ENCODE peak calls at places on chromosomes 4 and X, in nine cellular contexts. One of them, this sample, is unnamed.

GRCh38 chr4:26320159-26320452 is 708 bp upstream of the RBPJ start:
- DNase-seq in tibial artery: no peak
- DNase-seq in lower leg skin: no peak
- DNase-seq in lower lobe of right lung: no peak
- DNase-seq in foreskin fibroblast: peak; percentile 55
- DNase-seq in epithelial cell of esophagus: no peak
- DNase-seq in upper lobe of right lung: no peak
- DNase-seq in pancreas: no peak
- DNase-seq in AG04450: no peak
- DNase-seq in this sample: no peak

GRCh38 chr4:120730777-120731320 is 191.7 kb downstream of the PRDM5 start:
- DNase-seq in tibial artery: no peak
- DNase-seq in lower leg skin: no peak
- DNase-seq in lower lobe of right lung: no peak
- DNase-seq in foreskin fibroblast: no peak
- DNase-seq in epithelial cell of esophagus: no peak
- DNase-seq in upper lobe of right lung: no peak
- DNase-seq in pancreas: no peak
- DNase-seq in AG04450: no peak
- DNase-seq in this sample: no peak

GRCh38 chr4:5953003-5953951 is 60.4 kb upstream of the CRMP1 start:
- DNase-seq in tibial artery: peak; percentile 16
- DNase-seq in lower leg skin: no peak
- DNase-seq in lower lobe of right lung: no peak
- DNase-seq in foreskin fibroblast: no peak
- DNase-seq in epithelial cell of esophagus: no peak
- DNase-seq in upper lobe of right lung: peak; percentile 23
- DNase-seq in pancreas: no peak
- DNase-seq in AG04450: no peak
- DNase-seq in this sample: no peak

GRCh38 chr4:106083065-106083464 is 187.8 kb downstream of the NPNT start:
- DNase-seq in tibial artery: no peak
- DNase-seq in lower leg skin: no peak
- DNase-seq in lower lobe of right lung: no peak
- DNase-seq in foreskin fibroblast: no peak
- DNase-seq in epithelial cell of esophagus: no peak
- DNase-seq in upper lobe of right lung: no peak
- DNase-seq in pancreas: no peak
- DNase-seq in AG04450: no peak
- DNase-seq in this sample: no peak

GRCh38 chr4:2948895-2949781 is 14.1 kb downstream of the NOP14 start:
- DNase-seq in tibial artery: no peak
- DNase-seq in lower leg skin: no peak
- DNase-seq in lower lobe of right lung: no peak
- DNase-seq in foreskin fibroblast: no peak
- DNase-seq in epithelial cell of esophagus: peak; percentile 63
- DNase-seq in upper lobe of right lung: no peak
- DNase-seq in pancreas: no peak
- DNase-seq in AG04450: no peak
- DNase-seq in this sample: no peak

GRCh38 chr4:147741190-147741788 is 9.4 kb downstream of the ARHGAP10 start:
- DNase-seq in tibial artery: no peak
- DNase-seq in lower leg skin: no peak
- DNase-seq in lower lobe of right lung: no peak
- DNase-seq in foreskin fibroblast: peak; percentile 46
- DNase-seq in epithelial cell of esophagus: peak; percentile 43
- DNase-seq in upper lobe of right lung: no peak
- DNase-seq in pancreas: no peak
- DNase-seq in AG04450: peak; percentile 43
- DNase-seq in this sample: peak; percentile 60

GRCh38 chr4:3148926-3149325 is 74.4 kb downstream of the HTT start:
- DNase-seq in tibial artery: no peak
- DNase-seq in lower leg skin: no peak
- DNase-seq in lower lobe of right lung: no peak
- DNase-seq in foreskin fibroblast: no peak
- DNase-seq in epithelial cell of esophagus: no peak
- DNase-seq in upper lobe of right lung: no peak
- DNase-seq in pancreas: no peak
- DNase-seq in AG04450: no peak
- DNase-seq in this sample: no peak

GRCh38 chr4:88058295-88058694 is 50.9 kb downstream of the PKD2 start:
- DNase-seq in tibial artery: no peak
- DNase-seq in lower leg skin: no peak
- DNase-seq in lower lobe of right lung: no peak
- DNase-seq in foreskin fibroblast: no peak
- DNase-seq in epithelial cell of esophagus: no peak
- DNase-seq in upper lobe of right lung: no peak
- DNase-seq in pancreas: no peak
- DNase-seq in AG04450: no peak
- DNase-seq in this sample: no peak

GRCh38 chr4:112938461-112939058 is 110.9 kb upstream of the ANK2 start:
- DNase-seq in tibial artery: no peak
- DNase-seq in lower leg skin: no peak
- DNase-seq in lower lobe of right lung: no peak
- DNase-seq in foreskin fibroblast: peak; percentile 75
- DNase-seq in epithelial cell of esophagus: peak; percentile 60
- DNase-seq in upper lobe of right lung: no peak
- DNase-seq in pancreas: no peak
- DNase-seq in AG04450: peak; percentile 1
- DNase-seq in this sample: peak; percentile 67

GRCh38 chr4:169615467-169616106 is 3.2 kb upstream of the NEK1 start:
- DNase-seq in tibial artery: no peak
- DNase-seq in lower leg skin: no peak
- DNase-seq in lower lobe of right lung: no peak
- DNase-seq in foreskin fibroblast: peak; percentile 32
- DNase-seq in epithelial cell of esophagus: peak; percentile 54
- DNase-seq in upper lobe of right lung: no peak
- DNase-seq in pancreas: no peak
- DNase-seq in AG04450: no peak
- DNase-seq in this sample: peak; percentile 31

GRCh38 chr4:1033840-1034551 is 22.6 kb downstream of the FGFRL1 start:
- DNase-seq in tibial artery: peak; percentile 89
- DNase-seq in lower leg skin: no peak
- DNase-seq in lower lobe of right lung: no peak
- DNase-seq in foreskin fibroblast: peak; percentile 83
- DNase-seq in epithelial cell of esophagus: no peak
- DNase-seq in upper lobe of right lung: no peak
- DNase-seq in pancreas: no peak
- DNase-seq in AG04450: no peak
- DNase-seq in this sample: peak; percentile 73

GRCh38 chr4:7342223-7342576 is 92.5 kb downstream of the PSAPL1 start:
- DNase-seq in tibial artery: no peak
- DNase-seq in lower leg skin: no peak
- DNase-seq in lower lobe of right lung: no peak
- DNase-seq in foreskin fibroblast: no peak
- DNase-seq in epithelial cell of esophagus: no peak
- DNase-seq in upper lobe of right lung: peak; percentile 47
- DNase-seq in pancreas: no peak
- DNase-seq in AG04450: no peak
- DNase-seq in this sample: no peak

GRCh38 chrX:320126-320783 is 1.7 kb upstream of the GTPBP6 start:
- DNase-seq in tibial artery: peak; percentile 72
- DNase-seq in lower leg skin: no peak
- DNase-seq in lower lobe of right lung: peak; percentile 43
- DNase-seq in foreskin fibroblast: peak; percentile 50
- DNase-seq in epithelial cell of esophagus: peak; percentile 17
- DNase-seq in upper lobe of right lung: peak; percentile 65
- DNase-seq in pancreas: no peak
- DNase-seq in AG04450: no peak
- DNase-seq in this sample: no peak

DNA sequence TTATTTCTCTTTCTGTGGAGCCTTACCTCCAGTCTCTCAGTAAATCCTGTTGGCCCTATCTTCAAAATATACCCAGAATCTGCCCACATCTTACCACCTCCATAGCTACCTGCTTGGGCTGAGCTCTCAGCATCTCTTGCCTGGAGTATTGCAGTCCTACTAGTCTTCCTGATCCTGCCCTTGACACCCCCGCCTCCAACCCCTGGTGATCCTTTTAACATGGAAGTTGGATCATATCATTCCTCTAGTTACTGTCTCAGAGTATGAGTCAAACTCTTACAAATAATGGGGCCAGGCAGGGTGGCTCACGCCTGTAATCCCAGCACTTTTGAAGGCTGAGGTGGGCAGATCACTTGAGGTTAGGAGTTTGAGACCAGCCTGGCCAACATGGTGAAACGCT is 43.1 kb upstream of the SETD7 start:
- DNase-seq in tibial artery: no peak
- DNase-seq in lower leg skin: no peak
- DNase-seq in lower lobe of right lung: no peak
- DNase-seq in foreskin fibroblast: peak; percentile 18
- DNase-seq in epithelial cell of esophagus: no peak
- DNase-seq in upper lobe of right lung: no peak
- DNase-seq in pancreas: no peak
- DNase-seq in AG04450: no peak
- DNase-seq in this sample: no peak
- TF ChIP-seq CTCF in tibial artery: no peak
- TF ChIP-seq CTCF in lower leg skin: no peak
- TF ChIP-seq CTCF in lower lobe of right lung: no peak
- TF ChIP-seq CTCF in foreskin fibroblast: no peak
- TF ChIP-seq CTCF in epithelial cell of esophagus: no peak
- TF ChIP-seq CTCF in upper lobe of right lung: no peak
- TF ChIP-seq CTCF in pancreas: no peak
- TF ChIP-seq CTCF in AG04450: no peak
- TF ChIP-seq CTCF in this sample: no peak

GRCh38 chr4:151885123-151885522 is 124.3 kb upstream of the GATB start:
- DNase-seq in tibial artery: no peak
- DNase-seq in lower leg skin: no peak
- DNase-seq in lower lobe of right lung: no peak
- DNase-seq in foreskin fibroblast: no peak
- DNase-seq in epithelial cell of esophagus: no peak
- DNase-seq in upper lobe of right lung: no peak
- DNase-seq in pancreas: no peak
- DNase-seq in AG04450: no peak
- DNase-seq in this sample: no peak

GRCh38 chr4:151887816-151888180 is 127.0 kb upstream of the GATB start:
- DNase-seq in tibial artery: no peak
- DNase-seq in lower leg skin: no peak
- DNase-seq in lower lobe of right lung: no peak
- DNase-seq in foreskin fibroblast: no peak
- DNase-seq in epithelial cell of esophagus: no peak
- DNase-seq in upper lobe of right lung: no peak
- DNase-seq in pancreas: no peak
- DNase-seq in AG04450: no peak
- DNase-seq in this sample: no peak

GRCh38 chr4:151882072-151882803 is 121.4 kb upstream of the GATB start:
- DNase-seq in tibial artery: no peak
- DNase-seq in lower leg skin: no peak
- DNase-seq in lower lobe of right lung: no peak
- DNase-seq in foreskin fibroblast: no peak
- DNase-seq in epithelial cell of esophagus: no peak
- DNase-seq in upper lobe of right lung: no peak
- DNase-seq in pancreas: no peak
- DNase-seq in AG04450: no peak
- DNase-seq in this sample: no peak

GRCh38 chr4:151888367-151888866 is 127.6 kb upstream of the GATB start:
- DNase-seq in tibial artery: no peak
- DNase-seq in lower leg skin: no peak
- DNase-seq in lower lobe of right lung: no peak
- DNase-seq in foreskin fibroblast: no peak
- DNase-seq in epithelial cell of esophagus: no peak
- DNase-seq in upper lobe of right lung: no peak
- DNase-seq in pancreas: no peak
- DNase-seq in AG04450: no peak
- DNase-seq in this sample: no peak

GRCh38 chr4:151887151-151887815 is 126.5 kb upstream of the GATB start:
- DNase-seq in tibial artery: no peak
- DNase-seq in lower leg skin: no peak
- DNase-seq in lower lobe of right lung: no peak
- DNase-seq in foreskin fibroblast: peak; percentile 74
- DNase-seq in epithelial cell of esophagus: peak; percentile 68
- DNase-seq in upper lobe of right lung: no peak
- DNase-seq in pancreas: no peak
- DNase-seq in AG04450: no peak
- DNase-seq in this sample: peak; percentile 70
- H3K4me3 ChIP-seq in tibial artery: no peak overlapping the region
- H3K4me3 ChIP-seq in lower leg skin: no peak overlapping the region
- H3K4me3 ChIP-seq in lower lobe of right lung: no peak overlapping the region
- H3K4me3 ChIP-seq in foreskin fibroblast: no peak overlapping the region
- H3K4me3 ChIP-seq in epithelial cell of esophagus: no peak overlapping the region
- H3K4me3 ChIP-seq in upper lobe of right lung: no peak overlapping the region
- H3K4me3 ChIP-seq in pancreas: no peak overlapping the region
- H3K4me3 ChIP-seq in AG04450: no peak overlapping the region
- H3K4me3 ChIP-seq in this sample: no peak overlapping the region

GRCh38 chrX:108704839-108705238 is 31.5 kb downstream of the IRS4 start:
- DNase-seq in tibial artery: no peak
- DNase-seq in lower leg skin: no peak
- DNase-seq in lower lobe of right lung: no peak
- DNase-seq in foreskin fibroblast: no peak
- DNase-seq in epithelial cell of esophagus: peak; percentile 69
- DNase-seq in upper lobe of right lung: no peak
- DNase-seq in pancreas: no peak
- DNase-seq in AG04450: no peak
- DNase-seq in this sample: no peak

GRCh38 chrX:108696690-108697089 is 39.7 kb downstream of the IRS4 start:
- DNase-seq in tibial artery: no peak
- DNase-seq in lower leg skin: no peak
- DNase-seq in lower lobe of right lung: no peak
- DNase-seq in foreskin fibroblast: peak; percentile 4
- DNase-seq in epithelial cell of esophagus: peak; percentile 9
- DNase-seq in upper lobe of right lung: no peak
- DNase-seq in pancreas: no peak
- DNase-seq in AG04450: no peak
- DNase-seq in this sample: no peak

GRCh38 chrX:108701633-108702032 is 34.7 kb downstream of the IRS4 start:
- DNase-seq in tibial artery: no peak
- DNase-seq in lower leg skin: no peak
- DNase-seq in lower lobe of right lung: no peak
- DNase-seq in foreskin fibroblast: no peak
- DNase-seq in epithelial cell of esophagus: peak; percentile 36
- DNase-seq in upper lobe of right lung: no peak
- DNase-seq in pancreas: no peak
- DNase-seq in AG04450: no peak
- DNase-seq in this sample: no peak

GRCh38 chrX:108699368-108699767 is 37.0 kb downstream of the IRS4 start:
- DNase-seq in tibial artery: no peak
- DNase-seq in lower leg skin: no peak
- DNase-seq in lower lobe of right lung: no peak
- DNase-seq in foreskin fibroblast: peak; percentile 32
- DNase-seq in epithelial cell of esophagus: peak; percentile 44
- DNase-seq in upper lobe of right lung: no peak
- DNase-seq in pancreas: no peak
- DNase-seq in AG04450: no peak
- DNase-seq in this sample: peak; percentile 36
- TF ChIP-seq CTCF in tibial artery: no peak
- TF ChIP-seq CTCF in lower leg skin: no peak
- TF ChIP-seq CTCF in lower lobe of right lung: peak; percentile 9
- TF ChIP-seq CTCF in foreskin fibroblast: no peak
- TF ChIP-seq CTCF in epithelial cell of esophagus: peak; percentile 27
- TF ChIP-seq CTCF in upper lobe of right lung: peak; percentile 19
- TF ChIP-seq CTCF in pancreas: peak; percentile 36
- TF ChIP-seq CTCF in AG04450: no peak
- TF ChIP-seq CTCF in this sample: peak; percentile 33

DNA sequence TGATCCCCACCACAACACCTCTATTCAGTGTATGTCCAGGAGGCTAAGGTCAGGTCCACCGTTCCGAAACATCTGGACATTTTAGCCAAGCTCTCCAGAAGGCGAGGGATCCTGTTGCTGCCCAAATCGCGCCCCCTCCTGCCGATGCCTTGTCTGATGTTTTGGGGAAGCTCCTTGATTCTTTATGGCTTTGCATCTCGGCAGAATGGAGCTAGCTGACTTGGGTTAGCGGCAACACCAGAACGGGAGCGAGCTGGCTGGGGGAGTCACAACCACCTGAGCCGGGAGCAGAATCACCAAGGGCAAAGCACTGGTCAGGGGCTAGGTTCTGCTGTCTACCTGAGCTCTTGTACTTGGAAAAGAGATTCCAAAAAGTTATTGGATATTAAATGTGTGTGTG is 6.5 kb upstream of the POU3F4 start:
- DNase-seq in tibial artery: no peak
- DNase-seq in lower leg skin: no peak
- DNase-seq in lower lobe of right lung: no peak
- DNase-seq in foreskin fibroblast: no peak
- DNase-seq in epithelial cell of esophagus: no peak
- DNase-seq in upper lobe of right lung: no peak
- DNase-seq in pancreas: no peak
- DNase-seq in AG04450: no peak
- DNase-seq in this sample: no peak
- H3K4me3 ChIP-seq in tibial artery: no peak overlapping the region
- H3K4me3 ChIP-seq in lower leg skin: no peak overlapping the region
- H3K4me3 ChIP-seq in lower lobe of right lung: no peak overlapping the region
- H3K4me3 ChIP-seq in foreskin fibroblast: no peak overlapping the region
- H3K4me3 ChIP-seq in epithelial cell of esophagus: no peak overlapping the region
- H3K4me3 ChIP-seq in upper lobe of right lung: no peak overlapping the region
- H3K4me3 ChIP-seq in pancreas: no peak overlapping the region
- H3K4me3 ChIP-seq in AG04450: no peak overlapping the region
- H3K4me3 ChIP-seq in this sample: no peak overlapping the region

This sample was measured in astrocyte of the spinal cord.